ENCODE peak calls at places on chromosomes 5 and 9, in ten cellular contexts. N is ovary, L is colonic mucosa, E is body of pancreas, H is heart right ventricle, X is lower lobe of right lung, A is fibroblast of lung, Z is breast epithelium, S is spleen, R is cardiac muscle cell. K is an unnamed sample. For H3K4me1, the result is how much of the 10 kb centered on the place peaks cover.

GRCh38 chr5:120361941-120362340 is 102.2 kb upstream of the PRR16 start:
- DNase-seq in N (no peak), L (no peak), E (no peak), H (no peak), X (no peak), A (no peak), Z (no peak), S (no peak), R (no peak), K (no peak)

GRCh38 chr5:143114481-143114880 is 289.0 kb downstream of the NR3C1 start:
- DNase-seq in N (no peak), L (no peak), E (no peak), H (no peak), X (no peak), A (no peak), Z (no peak), S (no peak), R (no peak), K (no peak)

GRCh38 chr5:99169309-99169708 is 240.5 kb upstream of the CHD1 start:
- DNase-seq in N (no peak), L (no peak), E (no peak), H (no peak), X (no peak), A (peak), Z (no peak), S (no peak), R (peak), K (no peak)

GRCh38 chr9:109441296-109441695 is 56.8 kb downstream of the PTPN3 start:
- DNase-seq in N (no peak), L (no peak), E (no peak), H (no peak), X (no peak), A (no peak), Z (no peak), S (no peak), R (no peak), K (no peak)

GRCh38 chr5:59793000-59793399 is 100.5 kb downstream of the PDE4D start:
- DNase-seq in N (no peak), L (peak), E (peak), H (no peak), X (no peak), A (peak), Z (no peak), S (no peak), R (no peak), K (peak)

GRCh38 chr9:34124923-34125322 is 1.6 kb downstream of the DCAF12 start:
- DNase-seq in N (no peak), L (peak), E (no peak), H (no peak), X (no peak), A (peak), Z (no peak), S (no peak), R (no peak), K (no peak)

GRCh38 chr5:173745123-173745522 is 128.7 kb upstream of the BOD1 start:
- DNase-seq in N (no peak), L (no peak), E (no peak), H (no peak), X (no peak), A (no peak), Z (no peak), S (peak), R (no peak), K (no peak)

GRCh38 chr9:36575411-36575882 is 2.8 kb downstream of the MELK start:
- DNase-seq in N (no peak), L (no peak), E (no peak), H (no peak), X (no peak), A (peak), Z (no peak), S (no peak), R (no peak), K (no peak)

GRCh38 chr5:154706416-154706815 is 48.8 kb upstream of the LARP1 start:
- DNase-seq in N (no peak), L (no peak), E (no peak), H (no peak), X (no peak), A (no peak), Z (no peak), S (no peak), R (no peak), K (no peak)

GRCh38 chr5:38141665-38142064 is 116.7 kb upstream of the EGFLAM start:
- DNase-seq in N (no peak), L (no peak), E (no peak), H (no peak), X (no peak), A (no peak), Z (no peak), S (no peak), R (no peak), K (no peak)

GRCh38 chr9:135559606-135560005 is 1.9 kb upstream of the PAEP start:
- DNase-seq in N (no peak), L (no peak), E (no peak), H (no peak), X (no peak), A (no peak), Z (no peak), S (peak), R (no peak), K (no peak)

GRCh38 chr9:93126825-93127368 is 7.2 kb downstream of the NINJ1 start:
- DNase-seq in N (no peak), L (no peak), E (no peak), H (peak), X (peak), A (no peak), Z (peak), S (peak), R (peak), K (peak)

GRCh38 chr5:124689653-124690052 is 56.8 kb downstream of the ZNF608 start:
- DNase-seq in N (no peak), L (no peak), E (no peak), H (no peak), X (no peak), A (no peak), Z (no peak), S (no peak), R (no peak), K (no peak)

GRCh38 chr5:131491749-131492148 is 143.3 kb downstream of the RAPGEF6 start:
- DNase-seq in N (no peak), L (no peak), E (no peak), H (no peak), X (no peak), A (no peak), Z (no peak), S (no peak), R (no peak), K (no peak)

GRCh38 chr5:166551384-166551783 is 1740.1 kb upstream of the WWC1 start:
- DNase-seq in N (no peak), L (no peak), E (no peak), H (no peak), X (no peak), A (no peak), Z (no peak), S (no peak), R (no peak), K (no peak)

GRCh38 chr9:72929542-72929941 is 23.3 kb downstream of the ALDH1A1 start:
- DNase-seq in N (no peak), L (no peak), E (no peak), H (no peak), X (no peak), A (no peak), Z (no peak), S (no peak), R (no peak), K (no peak)

GRCh38 chr5:14146725-14147124 is 3.6 kb downstream of the TRIO start:
- DNase-seq in N (no peak), L (no peak), E (no peak), H (no peak), X (no peak), A (no peak), Z (no peak), S (no peak), R (no peak), K (no peak)
- H3K4me3 ChIP-seq in N (no peak), L (no peak), E (no peak), H (peak), X (no peak), A (peak), Z (no peak), S (no peak), R (no peak), K (no peak)

GRCh38 chr9:137129456-137130175 is 9.3 kb upstream of the GRIN1 start:
- DNase-seq in N (peak), L (peak), E (peak), H (peak), X (peak), A (peak), Z (peak), S (peak), R (peak), K (peak)

GRCh38 chr9:137129089-137129455 is 9.9 kb upstream of the GRIN1 start:
- DNase-seq in N (no peak), L (peak), E (peak), H (no peak), X (no peak), A (peak), Z (no peak), S (no peak), R (no peak), K (no peak)

GRCh38 chr9:137127301-137128157 is 11.4 kb upstream of the GRIN1 start:
- DNase-seq in N (no peak), L (peak), E (peak), H (no peak), X (no peak), A (no peak), Z (no peak), S (no peak), R (no peak), K (no peak)

GRCh38 chr9:137128158-137129088 is 10.5 kb upstream of the GRIN1 start:
- DNase-seq in N (no peak), L (no peak), E (no peak), H (no peak), X (no peak), A (no peak), Z (no peak), S (no peak), R (no peak), K (no peak)

DNA sequence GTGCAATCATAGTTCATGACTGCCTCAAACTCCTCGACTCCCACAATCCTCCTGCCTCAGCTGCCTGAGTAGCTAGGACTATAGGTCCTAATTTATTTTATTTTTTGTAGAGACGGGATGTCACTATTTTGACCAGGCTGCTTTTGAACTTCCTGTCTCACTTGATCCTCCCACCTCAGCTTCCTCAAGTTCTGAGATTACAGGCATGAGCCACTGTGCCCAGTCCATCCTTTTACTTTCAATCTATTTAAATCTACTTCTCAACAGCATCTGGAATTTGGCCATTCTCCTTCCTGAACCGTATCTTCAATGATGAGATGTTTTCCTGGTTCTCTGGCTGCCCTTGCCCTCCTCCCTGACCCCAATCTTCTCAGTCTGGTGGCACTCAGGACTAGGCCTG is 12.2 kb upstream of the GRIN1 start:
- DNase-seq in N (no peak), L (no peak), E (no peak), H (no peak), X (no peak), A (no peak), Z (no peak), S (no peak), R (no peak), K (no peak)
- H3K4me1 ChIP-seq in N (under half), L (under half), E (under half), H (under half), X (under half), A (under half), Z (under half), S (half or more), R (under half), K (under half)

GRCh38 chr9:130692365-130692764 is 1.2 kb upstream of the EXOSC2 start:
- DNase-seq in N (peak), L (no peak), E (no peak), H (no peak), X (no peak), A (no peak), Z (no peak), S (peak), R (peak), K (peak)
- TF ChIP-seq CTCF in N (no peak), L (no peak), E (no peak), H (no peak), X (no peak), A (no peak), Z (no peak), S (no peak), R (peak), K (no peak)

GRCh38 chr5:35859101-35859661 is 2.5 kb downstream of the IL7R start:
- DNase-seq in N (no peak), L (no peak), E (no peak), H (no peak), X (no peak), A (peak), Z (no peak), S (no peak), R (no peak), K (no peak)
- H3K4me3 ChIP-seq in N (no peak), L (peak), E (no peak), H (no peak), X (peak), A (peak), Z (no peak), S (no peak), R (no peak), K (no peak)

GRCh38 chr9:105911104-105911911 is 217.0 kb downstream of the TMEM38B start:
- DNase-seq in N (no peak), L (no peak), E (no peak), H (no peak), X (no peak), A (no peak), Z (no peak), S (no peak), R (peak), K (no peak)
- H3K4me1 ChIP-seq in N (under half), L (under half), E (under half), H (under half), X (under half), A (under half), Z (under half), S (under half), R (under half), K (under half)

GRCh38 chr5:157068339-157068738 is 9.4 kb upstream of the HAVCR1 start:
- DNase-seq in N (no peak), L (no peak), E (no peak), H (no peak), X (no peak), A (no peak), Z (no peak), S (no peak), R (no peak), K (no peak)

GRCh38 chr5:157059891-157060290 is 975 bp upstream of the HAVCR1 start:
- DNase-seq in N (no peak), L (no peak), E (no peak), H (no peak), X (no peak), A (no peak), Z (no peak), S (no peak), R (no peak), K (no peak)

GRCh38 chr5:157066950-157067349 is 8.0 kb upstream of the HAVCR1 start:
- DNase-seq in N (no peak), L (no peak), E (no peak), H (no peak), X (no peak), A (no peak), Z (no peak), S (no peak), R (no peak), K (no peak)

GRCh38 chr5:157066080-157066479 is 7.2 kb upstream of the HAVCR1 start:
- DNase-seq in N (no peak), L (no peak), E (no peak), H (no peak), X (no peak), A (no peak), Z (no peak), S (no peak), R (no peak), K (no peak)

GRCh38 chr5:157063776-157064430 is 5.0 kb upstream of the HAVCR1 start:
- DNase-seq in N (no peak), L (peak), E (no peak), H (no peak), X (no peak), A (no peak), Z (no peak), S (no peak), R (no peak), K (peak)
- TF ChIP-seq CTCF in N (no peak), L (no peak), E (no peak), H (no peak), X (no peak), A (no peak), Z (no peak), S (no peak), R (no peak), K (no peak)

GRCh38 chr9:123296174-123296573 is 27.8 kb upstream of the STRBP start:
- DNase-seq in N (no peak), L (no peak), E (no peak), H (no peak), X (no peak), A (no peak), Z (no peak), S (no peak), R (no peak), K (no peak)
- H3K4me3 ChIP-seq in N (no peak), L (no peak), E (no peak), H (no peak), X (no peak), A (no peak), Z (no peak), S (no peak), R (no peak), K (no peak)

GRCh38 chr9:134422701-134423100 is 96.4 kb downstream of the RXRA start:
- DNase-seq in N (peak), L (no peak), E (peak), H (no peak), X (peak), A (no peak), Z (no peak), S (no peak), R (no peak), K (no peak)
- H3K4me1 ChIP-seq in N (half or more), L (under half), E (under half), H (under half), X (under half), A (under half), Z (under half), S (half or more), R (under half), K (under half)

DNA sequence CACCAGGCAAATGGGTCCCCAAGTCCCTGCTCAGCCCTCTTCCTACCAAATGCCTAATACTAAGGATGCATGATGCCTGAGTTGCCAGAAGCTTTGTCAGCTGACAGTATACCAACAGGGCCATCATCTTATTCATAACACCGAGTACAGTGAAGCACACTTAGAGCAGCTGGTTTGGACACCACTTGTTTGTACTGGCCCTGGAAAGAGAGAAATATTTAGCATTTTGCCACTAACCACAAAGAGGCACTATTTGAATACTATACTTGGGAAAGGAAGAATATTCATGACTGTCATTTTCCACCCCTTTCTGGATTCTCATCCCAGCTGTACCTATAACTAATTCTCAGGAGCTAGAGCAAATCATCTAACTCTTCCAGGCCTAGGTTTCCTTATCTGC is 364.4 kb upstream of the KIF2A start:
- DNase-seq in N (no peak), L (no peak), E (no peak), H (no peak), X (no peak), A (no peak), Z (no peak), S (no peak), R (no peak), K (no peak)
- TF ChIP-seq CTCF in N (no peak), L (no peak), E (no peak), H (no peak), X (no peak), A (no peak), Z (no peak), S (no peak), R (no peak), K (no peak)

K was measured in mucosa of descending colon.